ENCODE peak calls at places on chromosomes 7 and 10, in seven cellular contexts. M is mesendoderm, O is IMR-90, W is neuronal stem cell, I is H1, D is mesenchymal stem cell, E is trophoblast cell. C is an unnamed sample.

GRCh38 chr7:1895664-1896515 is 225.8 kb downstream of the ELFN1 start:
- DNase-seq in M (no peak), O (no peak), W (no peak), I (no peak), D (no peak), E (no peak), C (no peak)

GRCh38 chr7:100679129-100679926 is 5.8 kb downstream of the GNB2 start:
- DNase-seq in M (no peak), O (no peak), W (no peak), I (no peak), D (no peak), E (no peak), C (no peak)

GRCh38 chr10:126596472-126597016 is 73.9 kb downstream of the C10orf90 start:
- DNase-seq in M (no peak), O (no peak), W (no peak), I (no peak), D (no peak), E (no peak), C (no peak)

GRCh38 chr10:100878291-100878910 is 34.4 kb upstream of the SLF2 start:
- DNase-seq in M (peak; percentile 86), O (peak; percentile 77), W (peak; percentile 75), I (peak; percentile 31), D (peak; percentile 83), E (peak; percentile 75), C (peak; percentile 80)

GRCh38 chr10:127278001-127278400 is 81.6 kb upstream of the INSYN2A start:
- DNase-seq in M (no peak), O (peak; percentile 82), W (no peak), I (no peak), D (no peak), E (no peak), C (no peak)

GRCh38 chr7:7183061-7183832 is 903 bp downstream of the C1GALT1 start:
- DNase-seq in M (peak; percentile 56), O (no peak), W (no peak), I (no peak), D (peak; percentile 45), E (peak; percentile 62), C (peak; percentile 48)

GRCh38 chr7:125316451-125316850 is 386.8 kb upstream of the POT1 start:
- DNase-seq in M (peak; percentile 98), O (no peak), W (peak; percentile 35), I (peak; percentile 68), D (peak; percentile 37), E (peak; percentile 3), C (peak; percentile 91)

GRCh38 chr7:20647908-20648776 is 32.7 kb downstream of the ABCB5 start:
- DNase-seq in M (peak; percentile 84), O (no peak), W (peak; percentile 29), I (peak; percentile 25), D (peak; percentile 10), E (peak; percentile 21), C (peak; percentile 64)

GRCh38 chr7:78226059-78226658 is 427.6 kb downstream of the PHTF2 start:
- DNase-seq in M (peak; percentile 70), O (peak; percentile 45), W (peak; percentile 30), I (peak; percentile 19), D (peak; percentile 16), E (peak; percentile 45), C (peak; percentile 68)

GRCh38 chr7:22083711-22084289 is 138.1 kb upstream of the CDCA7L start:
- DNase-seq in M (no peak), O (no peak), W (no peak), I (no peak), D (no peak), E (no peak), C (no peak)

GRCh38 chr10:35495521-35496238 is 109.5 kb upstream of the GJD4 start:
- DNase-seq in M (no peak), O (peak; percentile 7), W (no peak), I (no peak), D (peak; percentile 26), E (no peak), C (no peak)

GRCh38 chr7:65937296-65937695 is 44.7 kb downstream of the GUSB start:
- DNase-seq in M (no peak), O (no peak), W (no peak), I (no peak), D (no peak), E (no peak), C (no peak)
- H2BK5ac ChIP-seq in M (no peak overlapping the region), O (no peak overlapping the region), W (no peak overlapping the region), I (no peak overlapping the region), D (no peak overlapping the region), E (no peak overlapping the region), C (no peak overlapping the region)

GRCh38 chr10:108411181-108411580 is 1246.7 kb upstream of the SORCS1 start:
- DNase-seq in M (no peak), O (no peak), W (no peak), I (no peak), D (no peak), E (no peak), C (no peak)

GRCh38 chr10:108412323-108412722 is 1247.8 kb upstream of the SORCS1 start:
- DNase-seq in M (no peak), O (no peak), W (no peak), I (no peak), D (no peak), E (no peak), C (no peak)

GRCh38 chr10:108409316-108409715 is 1244.8 kb upstream of the SORCS1 start:
- DNase-seq in M (peak; percentile 52), O (no peak), W (no peak), I (no peak), D (no peak), E (no peak), C (no peak)

GRCh38 chr10:108413954-108414353 is 1249.4 kb upstream of the SORCS1 start:
- DNase-seq in M (no peak), O (no peak), W (no peak), I (no peak), D (no peak), E (no peak), C (no peak)

GRCh38 chr10:108410231-108410630 is 1245.7 kb upstream of the SORCS1 start:
- DNase-seq in M (no peak), O (no peak), W (no peak), I (no peak), D (no peak), E (no peak), C (no peak)
- H2BK5ac ChIP-seq in M (no peak overlapping the region), O (no peak overlapping the region), W (no peak overlapping the region), I (no peak overlapping the region), D (no peak overlapping the region), E (no peak overlapping the region), C (no peak overlapping the region)

DNA sequence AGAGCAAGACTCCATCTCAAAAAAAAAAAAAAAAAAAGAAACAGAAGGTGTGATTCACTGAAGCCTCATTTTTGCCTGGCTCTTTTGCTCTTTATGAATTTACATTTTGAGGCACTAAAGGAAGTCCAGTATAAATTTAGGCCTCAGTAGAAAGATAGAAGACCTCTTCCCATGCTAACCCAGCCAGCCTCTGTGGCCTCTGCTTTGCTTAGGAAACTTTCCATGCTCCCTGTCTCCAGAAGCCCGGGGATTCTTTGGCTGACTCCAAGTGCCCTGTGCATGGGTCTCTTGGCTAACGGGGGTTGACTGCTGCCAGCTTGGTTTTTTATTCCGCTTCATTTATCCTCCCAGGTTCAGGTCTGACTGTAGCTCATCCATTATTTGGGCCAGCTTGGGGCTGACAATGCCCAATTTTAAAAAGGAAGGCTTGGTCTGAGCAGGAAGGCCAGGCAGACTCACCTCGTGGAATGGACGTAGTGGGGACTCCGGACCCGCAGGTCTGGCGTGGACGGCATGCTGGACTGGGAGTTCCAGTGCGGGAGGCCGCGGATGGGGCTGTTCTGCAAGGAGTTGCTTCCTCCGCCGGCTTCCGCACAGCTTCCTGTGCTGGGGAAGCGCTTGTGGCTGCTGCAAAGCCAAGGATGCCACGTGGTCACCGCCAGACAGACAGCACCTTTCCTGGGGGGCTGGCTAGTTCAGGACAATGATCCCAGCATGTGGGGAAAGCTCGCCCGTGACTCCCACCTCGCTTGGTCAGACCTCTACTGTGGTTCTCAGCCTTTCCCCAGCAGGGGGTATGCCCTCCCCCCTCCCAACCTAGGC is 72.3 kb downstream of the PRPF18 start:
- DNase-seq in M (peak; percentile 16), O (no peak), W (no peak), I (no peak), D (no peak), E (no peak), C (no peak)
- H2BK5ac ChIP-seq in M (no peak overlapping the region), O (no peak overlapping the region), W (no peak overlapping the region), I (no peak overlapping the region), D (no peak overlapping the region), E (no peak overlapping the region), C (no peak overlapping the region)

DNA sequence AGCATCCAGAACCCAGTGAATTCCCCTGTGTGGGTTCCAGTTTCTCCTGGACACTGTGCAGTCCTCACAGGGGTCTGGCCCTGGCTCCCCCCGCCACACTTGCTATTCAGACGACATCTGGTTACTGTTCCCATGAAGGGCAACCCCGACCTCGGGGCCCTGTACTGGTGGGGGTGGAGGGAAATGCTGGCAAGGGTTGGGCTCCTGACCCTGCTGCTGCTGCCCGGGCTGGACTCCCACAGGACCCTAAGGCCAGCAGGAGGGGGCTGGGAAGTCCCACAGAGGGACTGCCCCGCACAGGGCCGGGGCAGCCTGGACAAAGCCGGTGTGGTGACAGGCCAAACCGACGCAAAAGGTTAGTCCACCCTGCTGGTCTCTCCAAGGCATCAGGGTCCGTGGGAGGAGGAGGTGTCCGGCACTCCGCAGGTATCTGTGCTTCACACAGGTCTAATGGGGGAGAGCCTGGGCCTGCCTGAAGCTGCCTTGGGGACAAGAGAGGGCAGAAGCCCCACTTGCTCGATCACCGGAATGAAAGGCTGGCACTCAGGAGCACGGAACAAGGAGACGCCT is 658 bp upstream of the CPA1 start:
- DNase-seq in M (no peak), O (no peak), W (no peak), I (no peak), D (no peak), E (no peak), C (no peak)
- H2BK5ac ChIP-seq in M (no peak overlapping the region), O (peak overlapping the region; percentile 27), W (peak overlapping the region; percentile 30), I (no peak overlapping the region), D (peak overlapping the region; percentile 50), E (peak overlapping the region; percentile 18), C (no peak overlapping the region)